ENCODE peak calls at places on chromosomes 4 and X, in eight cellular contexts. Q is activated CD4-positive, alpha-beta T cell treated with anti-CD3 and anti-CD28 coated beads, Interleukin-2, amount 10 ng/mL, durations not matched to agents 7 days and 5 days; F is NCI-H510A treated with DMSO at 0.1 percent for 48 hours; B is Calu3; C is endodermal cell; G is CD8-positive, alpha-beta T cell; V is Daoy; R is IMR-90. J is an unnamed sample.
A peak's percentile ranks its signal among the peaks of the same experiment; 100 is the strongest.

GRCh38 chrX:118116308-118117068 is at the start of gene KLHL13:
- DNase-seq in Q (peak; percentile 6), F (peak; percentile 35), B (peak; percentile 14), C (peak; percentile 70), G (peak; percentile 22), V (peak; percentile 49), R (peak; percentile 18), J (no peak)

GRCh38 chr4:1822568-1823544 is 29.8 kb downstream of the FGFR3 start:
- DNase-seq in Q (no peak), F (no peak), B (no peak), C (no peak), G (no peak), V (no peak), R (no peak), J (no peak)

GRCh38 chr4:150308824-150309472 is 230.7 kb downstream of the DCLK2 start:
- DNase-seq in Q (no peak), F (no peak), B (no peak), C (no peak), G (no peak), V (peak; percentile 46), R (peak; percentile 80), J (peak; percentile 83)

GRCh38 chr4:168608771-168609170 is 111.9 kb downstream of the PALLD start:
- DNase-seq in Q (no peak), F (no peak), B (no peak), C (no peak), G (no peak), V (no peak), R (no peak), J (no peak)

GRCh38 chr4:159334461-159334860 is 231.6 kb downstream of the RAPGEF2 start:
- DNase-seq in Q (no peak), F (no peak), B (no peak), C (no peak), G (no peak), V (no peak), R (no peak), J (no peak)

GRCh38 chr4:98626350-98626749 is 32.1 kb downstream of the TSPAN5 start:
- DNase-seq in Q (no peak), F (no peak), B (peak; percentile 46), C (peak; percentile 84), G (no peak), V (peak; percentile 89), R (peak; percentile 94), J (peak; percentile 87)

GRCh38 chr4:101753702-101754101 is 36.8 kb upstream of the BANK1 start:
- DNase-seq in Q (no peak), F (no peak), B (no peak), C (no peak), G (no peak), V (no peak), R (no peak), J (no peak)

GRCh38 chr4:113294910-113295309 is 245.5 kb downstream of the ANK2 start:
- DNase-seq in Q (no peak), F (no peak), B (no peak), C (no peak), G (no peak), V (no peak), R (no peak), J (no peak)

GRCh38 chr4:7757501-7758443 is 181.9 kb downstream of the AFAP1 start:
- DNase-seq in Q (no peak), F (no peak), B (no peak), C (no peak), G (no peak), V (no peak), R (no peak), J (no peak)

GRCh38 chr4:153426207-153426886 is 39.8 kb upstream of the TMEM131L start:
- DNase-seq in Q (peak; percentile 62), F (no peak), B (no peak), C (no peak), G (peak; percentile 21), V (no peak), R (peak; percentile 24), J (no peak)

J was measured in brain microvascular endothelial cell.